ENCODE peak calls at places on chromosomes 1 and 21, in seven cellular contexts. J, A, M, O, G, B and S are unnamed samples. For H3K4me1, the result is how much of the 10 kb centered on the place peaks cover.

GRCh38 chr1:63122051-63122450 is 200.3 kb upstream of the FOXD3 start:
- DNase-seq in A (no peak), B (no peak), J (no peak), O (no peak), M (no peak), G (no peak), S (no peak)

GRCh38 chr1:36542962-36543515 is 60.3 kb upstream of the CSF3R start:
- DNase-seq in G (no peak), M (peak), B (peak), J (no peak), A (no peak), O (peak), S (no peak)

GRCh38 chr1:29468501-29468900 is 232.2 kb downstream of the PTPRU start:
- DNase-seq in B (no peak), M (no peak), O (no peak), J (no peak), A (no peak), G (no peak), S (no peak)

GRCh38 chr1:902802-903201 is 20.9 kb upstream of the SAMD11 start:
- DNase-seq in G (no peak), A (no peak), M (no peak), B (no peak), J (no peak), O (no peak), S (no peak)

GRCh38 chr1:39729030-39729429 is 9.7 kb upstream of the PPIE start:
- DNase-seq in O (no peak), A (no peak), B (no peak), G (no peak), M (no peak), J (peak), S (no peak)

GRCh38 chr1:205162301-205162700 is 40.5 kb upstream of the RBBP5 start:
- DNase-seq in B (no peak), A (no peak), G (no peak), O (no peak), M (no peak), J (no peak), S (no peak)

GRCh38 chr1:209751627-209752231 is 4.1 kb upstream of the TRAF3IP3 start:
- DNase-seq in A (no peak), M (no peak), B (no peak), O (no peak), G (no peak), J (no peak), S (no peak)

GRCh38 chr1:41936107-41936506 is 17.4 kb upstream of the HIVEP3 start:
- DNase-seq in O (no peak), J (peak), G (no peak), A (no peak), B (no peak), M (no peak), S (peak)

GRCh38 chr1:45246760-45247159 is 40.4 kb upstream of the ZSWIM5 start:
- DNase-seq in M (no peak), G (no peak), B (peak), O (no peak), A (no peak), J (peak), S (peak)

GRCh38 chr1:201015551-201016091 is 7.9 kb downstream of the KIF21B start:
- DNase-seq in B (peak), G (no peak), A (no peak), J (peak), O (peak), M (no peak), S (peak)

GRCh38 chr1:189616893-189617292 is 860.8 kb downstream of the BRINP3 start:
- DNase-seq in B (peak), M (no peak), G (no peak), A (no peak), O (peak), J (peak), S (no peak)

GRCh38 chr1:156897078-156897825 is 3.7 kb downstream of the PEAR1 start:
- DNase-seq in B (no peak), G (no peak), A (no peak), M (no peak), O (no peak), J (peak), S (peak)

GRCh38 chr1:154747841-154748766 is 122.0 kb downstream of the KCNN3 start:
- DNase-seq in G (no peak), M (no peak), A (no peak), J (no peak), B (no peak), O (no peak), S (peak)

GRCh38 chr1:33985656-33986055 is 121.8 kb downstream of the HMGB4 start:
- DNase-seq in B (no peak), A (no peak), M (no peak), G (no peak), O (no peak), J (peak), S (no peak)

GRCh38 chr1:6438047-6438525 is 13.5 kb downstream of the ESPN start:
- DNase-seq in J (peak), G (peak), A (peak), M (peak), B (peak), O (peak), S (peak)

GRCh38 chr1:114462341-114462740 is 48.7 kb downstream of the TRIM33 start:
- DNase-seq in A (no peak), O (no peak), B (no peak), M (no peak), J (peak), G (no peak), S (no peak)

GRCh38 chr1:182095946-182096345 is 34.4 kb upstream of the ZNF648 start:
- DNase-seq in M (no peak), G (no peak), O (no peak), B (peak), A (no peak), J (no peak), S (no peak)

GRCh38 chr1:153344718-153345025 is 4.0 kb downstream of the PGLYRP4 start:
- DNase-seq in A (no peak), G (no peak), J (no peak), M (no peak), O (no peak), B (no peak), S (no peak)

DNA sequence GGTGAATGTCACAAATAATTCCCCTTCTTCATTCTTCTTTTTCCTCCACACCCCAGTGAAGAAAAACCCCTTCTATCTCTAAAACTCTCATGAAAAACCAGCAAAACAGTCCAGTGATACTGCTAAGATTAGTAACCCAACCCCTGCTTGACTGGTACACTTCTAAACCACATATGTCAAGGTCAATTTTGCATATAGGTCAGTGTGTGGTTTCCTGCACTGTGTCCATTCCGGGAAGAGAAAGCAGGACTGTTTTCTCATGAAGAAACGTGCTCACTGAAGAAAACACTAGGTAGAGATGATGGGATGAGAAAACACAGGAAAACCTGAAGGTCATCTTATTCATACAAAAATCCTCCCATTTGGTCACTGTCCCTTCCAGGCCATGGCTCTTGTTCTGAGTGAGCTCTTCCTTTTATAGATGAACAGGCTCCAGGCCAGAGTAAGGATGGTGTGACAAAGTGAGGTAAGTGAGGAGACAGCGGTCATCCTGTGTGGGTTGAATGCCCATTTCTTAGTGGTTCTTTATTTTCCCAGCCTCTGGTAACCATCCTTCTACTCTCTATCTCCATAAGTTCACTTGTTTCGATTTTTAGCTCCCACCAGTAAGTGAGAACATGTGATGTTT is 122.7 kb downstream of the FASLG start:
- DNase-seq in J (no peak), B (no peak), G (no peak), M (no peak), A (no peak), O (no peak), S (peak)
- H3K4me1 ChIP-seq in J (under half), B (under half), G (under half), M (under half), A (under half), O (under half), S (under half)

GRCh38 chr1:202940561-202940960 is 13.5 kb upstream of the KLHL12 start:
- DNase-seq in M (no peak), O (no peak), A (no peak), J (no peak), B (no peak), G (no peak), S (no peak)

GRCh38 chr1:202942431-202942830 is 15.4 kb upstream of the KLHL12 start:
- DNase-seq in A (no peak), G (no peak), M (no peak), O (no peak), B (no peak), J (no peak), S (no peak)

GRCh38 chr1:202938287-202938925 is 11.4 kb upstream of the KLHL12 start:
- DNase-seq in B (no peak), A (no peak), M (no peak), J (no peak), G (no peak), O (peak), S (no peak)

GRCh38 chr1:202944438-202944921 is 13.6 kb downstream of the ADIPOR1 start:
- DNase-seq in O (no peak), B (no peak), G (no peak), M (no peak), J (no peak), A (no peak), S (no peak)

GRCh38 chr1:202941372-202941771 is 14.3 kb upstream of the KLHL12 start:
- DNase-seq in M (no peak), O (no peak), G (no peak), J (no peak), B (no peak), A (no peak), S (no peak)
- H3K4ac ChIP-seq in M (no peak), O (no peak), G (no peak), J (no peak), B (no peak), A (no peak), S (no peak)

DNA sequence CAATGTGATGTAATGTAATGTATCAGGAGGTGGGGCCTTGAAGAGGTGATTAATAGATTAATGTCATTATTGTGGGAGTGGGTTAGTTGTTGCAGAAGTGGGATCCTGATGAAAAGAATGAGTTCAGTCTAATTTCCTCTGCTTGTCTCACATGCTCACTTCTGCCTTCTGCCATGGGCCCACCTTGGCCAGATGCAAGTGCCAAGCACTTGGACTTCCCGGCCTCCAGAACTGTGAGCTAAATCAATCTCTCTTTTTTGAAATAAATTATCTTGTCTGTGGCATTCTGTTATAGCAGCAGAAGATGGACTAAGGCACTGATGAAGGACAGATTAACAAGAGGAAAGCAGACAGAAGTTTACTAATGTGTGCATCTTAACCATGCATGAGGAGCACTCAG is 123.9 kb downstream of the ETS2 start:
- DNase-seq in B (no peak), O (no peak), A (no peak), G (no peak), M (no peak), J (no peak), S (no peak)
- H3K4me1 ChIP-seq in B (under half), O (under half), A (under half), G (under half), M (under half), J (under half), S (under half)

DNA sequence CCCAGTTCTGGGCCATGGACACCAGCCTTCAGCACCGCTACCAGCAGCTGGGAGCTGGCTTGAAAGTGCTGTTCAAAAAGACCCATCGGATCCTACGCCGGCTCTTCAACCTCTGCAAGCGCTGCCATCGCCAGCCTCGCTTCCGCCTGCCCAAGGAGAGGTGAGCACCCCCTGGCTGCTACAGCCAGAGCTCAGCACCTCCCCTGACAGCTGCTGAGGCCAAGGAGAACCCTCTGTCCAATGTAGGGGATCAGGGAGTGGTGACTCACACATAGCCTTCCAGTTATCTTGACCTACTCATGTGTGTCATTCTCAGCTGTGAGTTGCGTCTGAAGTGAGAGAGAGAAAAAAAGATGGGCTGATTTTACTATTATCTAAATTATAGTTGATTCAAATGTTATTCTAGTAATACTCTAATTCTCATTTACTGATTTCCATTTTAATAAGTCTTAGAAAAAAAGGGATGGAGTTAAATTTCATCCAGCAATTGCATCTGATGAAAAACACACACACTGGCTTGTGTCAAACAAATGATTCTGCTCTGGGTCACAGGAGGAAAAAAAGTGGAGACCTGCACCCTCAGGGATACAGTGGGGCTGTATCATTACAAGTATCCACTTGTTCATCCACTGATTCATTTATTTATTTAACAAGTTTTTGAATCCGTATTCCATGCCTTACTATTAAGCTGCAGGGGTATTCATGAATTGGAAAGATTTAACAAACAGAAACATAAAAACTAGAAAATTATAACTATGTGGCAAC is 108.0 kb downstream of the BRINP2 start:
- DNase-seq in O (peak), B (no peak), G (no peak), J (peak), A (no peak), M (peak), S (peak)
- H3K4ac ChIP-seq in O (no peak), B (no peak), G (no peak), J (no peak), A (no peak), M (no peak), S (no peak)

GRCh38 chr1:16375521-16376359 is 8.7 kb downstream of the SZRD1 start:
- DNase-seq in M (no peak), J (peak), G (no peak), B (peak), A (no peak), O (no peak), S (peak)
- H3K4me1 ChIP-seq in M (under half), J (under half), G (under half), B (under half), A (under half), O (under half), S (under half)

GRCh38 chr1:109923131-109923945 is 12.7 kb downstream of the CSF1 start:
- DNase-seq in J (no peak), O (peak), A (peak), B (no peak), G (peak), M (peak), S (no peak)
- H3K4ac ChIP-seq in J (no peak), O (no peak), A (peak), B (peak), G (no peak), M (no peak), S (no peak)

GRCh38 chr1:173870252-173871075 is 2.3 kb downstream of the ZBTB37 start:
- DNase-seq in O (no peak), M (no peak), B (no peak), A (no peak), G (no peak), J (no peak), S (no peak)

GRCh38 chr1:173867141-173867752 is 542 bp downstream of the GAS5 start:
- DNase-seq in B (peak), J (no peak), M (peak), G (no peak), O (no peak), A (no peak), S (no peak)

GRCh38 chr1:173867753-173868265 is at the start of gene GAS5:
- DNase-seq in G (peak), M (peak), J (peak), A (peak), O (peak), B (peak), S (peak)

GRCh38 chr1:173869108-173869359 is 854 bp downstream of the ZBTB37 start:
- DNase-seq in A (no peak), B (peak), G (no peak), M (no peak), O (no peak), J (no peak), S (no peak)

DNA sequence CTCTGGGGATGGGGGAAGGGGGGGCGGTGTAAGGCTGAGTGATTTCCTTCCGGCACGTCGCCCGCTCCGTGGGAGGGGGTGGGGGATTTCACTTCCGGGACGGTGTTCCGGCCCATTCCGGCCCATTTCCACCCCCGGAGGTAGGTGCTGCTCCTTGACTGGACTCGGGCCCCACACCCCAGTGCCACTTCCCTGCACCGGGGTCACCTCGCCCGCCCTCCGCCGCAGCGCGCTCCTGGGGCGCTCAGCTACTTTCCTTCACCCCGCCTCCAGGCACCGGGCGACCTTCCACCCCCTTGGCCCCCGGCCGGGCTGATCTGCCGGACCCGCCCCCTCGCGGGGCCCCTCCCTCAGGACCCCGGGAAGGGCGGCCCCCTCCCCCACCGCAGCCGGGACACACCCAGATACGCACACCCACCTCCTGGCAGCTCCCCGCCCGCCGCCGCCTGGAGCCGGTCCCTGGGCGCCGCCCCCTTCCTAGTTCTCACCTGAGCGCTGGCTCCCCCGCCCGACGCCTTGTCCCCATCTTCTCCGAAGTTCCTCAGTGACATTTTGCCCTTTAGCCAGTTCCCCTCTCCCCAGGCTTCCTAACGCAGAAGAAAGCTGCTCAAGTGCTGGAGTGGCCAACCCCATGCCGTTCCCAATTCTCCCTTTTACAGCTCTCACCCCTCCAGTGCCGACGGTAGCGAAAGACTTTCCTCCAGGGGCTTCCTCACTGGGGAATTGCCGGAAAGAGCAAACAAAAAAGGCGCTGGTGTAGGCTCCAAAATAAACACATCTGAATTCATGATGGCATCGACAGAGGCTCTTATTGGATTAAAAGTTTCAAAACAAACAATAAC is at the start of gene ZBTB37:
- DNase-seq in M (peak), O (peak), B (peak), A (peak), G (peak), J (peak), S (peak)
- H3K4me1 ChIP-seq in M (under half), O (under half), B (under half), A (under half), G (under half), J (under half), S (under half)

DNA sequence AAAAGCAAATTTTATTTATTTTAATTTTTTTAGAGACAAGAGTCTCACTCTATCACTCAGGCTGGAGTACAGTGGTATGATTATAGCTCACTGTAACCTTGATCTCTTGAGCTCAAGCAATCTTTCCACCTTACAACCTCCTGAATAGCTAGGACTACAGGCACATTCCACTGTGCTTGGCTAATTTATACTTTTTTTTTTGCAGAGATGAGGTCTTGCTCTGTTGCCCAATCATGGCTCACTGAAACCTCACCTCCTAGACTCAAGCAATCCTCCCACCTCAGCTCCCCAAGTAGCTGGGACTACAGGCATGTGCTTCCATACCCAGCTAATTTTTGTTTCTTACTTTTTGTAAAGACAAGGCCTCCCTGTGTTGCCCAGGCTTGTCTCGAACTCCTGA is 49.5 kb downstream of the DR1 start:
- DNase-seq in J (peak), M (no peak), O (peak), A (no peak), B (peak), G (no peak), S (no peak)
- H3K4ac ChIP-seq in J (no peak), M (no peak), O (no peak), A (no peak), B (no peak), G (no peak), S (no peak)